ENCODE peak calls at places on chromosomes 6 and 20, in six cellular contexts. R, K, B, C, W and Y are unnamed samples.

GRCh38 chr6:2945069-2945452 is 26.3 kb downstream of the SERPINB6 start:
- DNase-seq in B (no peak), W (no peak), K (no peak), R (no peak), C (no peak), Y (no peak)

GRCh38 chr20:57735831-57736737 is 26.3 kb upstream of the PMEPA1 start:
- DNase-seq in C (no peak), W (no peak), B (no peak), K (no peak), R (no peak), Y (no peak)

GRCh38 chr6:115004982-115005381 is 662.2 kb upstream of the HS3ST5 start:
- DNase-seq in R (no peak), C (no peak), B (no peak), W (no peak), K (no peak), Y (no peak)

GRCh38 chr6:169288591-169288990 is 34.9 kb upstream of the THBS2 start:
- DNase-seq in R (peak), B (no peak), K (peak), C (no peak), W (no peak), Y (peak)

GRCh38 chr20:37249304-37249703 is 12.3 kb downstream of the GHRH start:
- DNase-seq in K (no peak), B (no peak), W (no peak), C (no peak), R (no peak), Y (no peak)

GRCh38 chr6:19214231-19214630 is 622.9 kb upstream of the ID4 start:
- DNase-seq in R (no peak), W (no peak), B (no peak), C (no peak), K (no peak), Y (no peak)

GRCh38 chr6:48048460-48049146 is 62.4 kb downstream of the PTCHD4 start:
- DNase-seq in C (no peak), R (no peak), W (no peak), K (peak), B (no peak), Y (no peak)

GRCh38 chr6:138107752-138108592 is 753 bp upstream of the PERP start:
- DNase-seq in K (no peak), C (peak), W (no peak), R (peak), B (peak), Y (no peak)

GRCh38 chr6:106823732-106824351 is 150.7 kb downstream of the CD24 start:
- DNase-seq in K (no peak), C (peak), R (no peak), B (no peak), W (no peak), Y (no peak)

GRCh38 chr6:109690373-109690739 is 646 bp downstream of the AK9 start:
- DNase-seq in C (peak), W (peak), R (peak), B (peak), K (no peak), Y (peak)

GRCh38 chr20:32777177-32777956 is 15.2 kb downstream of the DNMT3B start:
- DNase-seq in K (no peak), R (peak), B (no peak), W (no peak), C (peak), Y (no peak)

GRCh38 chr20:22379472-22379871 is 204.9 kb downstream of the FOXA2 start:
- DNase-seq in C (no peak), K (peak), B (no peak), R (no peak), W (no peak), Y (no peak)

DNA sequence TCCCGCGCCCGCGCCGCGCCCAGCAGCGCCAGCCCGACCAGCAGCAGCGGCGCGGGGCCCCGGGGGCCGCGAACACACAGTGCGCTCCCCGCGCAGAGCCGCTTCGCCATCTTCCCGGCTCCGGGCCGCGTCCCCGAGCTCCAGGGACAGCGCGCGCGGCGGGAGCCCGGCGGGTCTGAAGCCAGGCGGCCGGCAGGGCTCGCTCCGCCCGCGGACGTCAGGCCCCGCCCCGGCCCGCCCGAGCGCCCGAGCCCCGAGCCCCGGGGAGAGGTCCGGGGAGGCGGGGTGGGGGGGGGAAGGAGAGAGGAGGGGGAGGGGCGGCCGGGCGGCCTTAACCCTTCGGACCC is at the start of gene LAMA5:
- DNase-seq in W (no peak), C (peak), K (peak), R (peak), B (no peak), Y (peak)
- H3K4me3 ChIP-seq in W (peak), C (peak), K (peak), R (peak), B (peak), Y (peak)

DNA sequence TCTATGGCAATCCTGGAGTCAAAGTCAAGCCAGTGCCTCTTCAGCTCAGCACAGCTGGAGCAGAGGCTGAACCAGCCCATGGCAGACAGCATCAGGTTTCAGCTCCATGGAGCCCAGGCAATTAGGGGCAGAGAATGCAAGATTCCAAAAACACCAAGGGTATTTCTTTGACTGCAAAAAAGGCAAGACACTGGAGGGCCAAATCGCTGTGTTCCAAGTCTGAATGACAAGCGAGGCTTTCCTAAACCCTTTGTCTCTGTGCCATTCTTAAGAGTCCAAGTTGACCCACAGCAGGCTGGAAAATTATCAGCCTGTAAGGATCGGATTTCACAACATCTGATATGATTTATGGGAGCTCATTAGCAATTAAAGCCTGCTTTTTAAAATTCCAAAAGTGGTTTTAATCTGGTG is 49.7 kb upstream of the TGM3 start:
- DNase-seq in W (no peak), K (no peak), B (no peak), R (no peak), C (no peak), Y (no peak)
- H3K27ac ChIP-seq in W (no peak), K (no peak), B (no peak), R (no peak), C (no peak), Y (no peak)

DNA sequence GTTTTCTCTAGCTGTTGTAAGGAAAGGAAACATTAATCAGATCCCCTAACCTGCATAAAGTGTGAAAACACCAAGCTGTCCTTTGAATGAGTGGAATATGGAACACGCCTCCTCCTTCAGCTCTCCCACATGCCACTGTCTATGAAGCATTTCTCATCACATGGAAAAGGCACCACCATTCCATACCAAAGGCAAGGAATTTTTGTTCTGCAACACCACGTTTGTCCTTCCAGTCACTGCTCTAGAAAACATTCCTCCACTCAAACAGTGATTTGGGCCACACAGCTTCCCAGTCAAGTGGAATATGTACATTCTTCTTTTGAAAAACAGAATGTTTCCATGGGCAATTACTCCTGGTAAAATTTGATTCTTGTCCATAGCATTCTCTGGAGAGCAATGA is 120.1 kb downstream of the OPRM1 start:
- DNase-seq in B (no peak), W (no peak), C (no peak), R (no peak), K (no peak), Y (no peak)
- H3K4me3 ChIP-seq in B (no peak), W (no peak), C (no peak), R (no peak), K (no peak), Y (no peak)

GRCh38 chr6:165726290-165726875 is 63.3 kb upstream of the PDE10A start:
- DNase-seq in R (no peak), C (no peak), B (no peak), W (no peak), K (no peak), Y (no peak)
- H3K27ac ChIP-seq in R (no peak), C (no peak), B (no peak), W (no peak), K (no peak), Y (no peak)

DNA sequence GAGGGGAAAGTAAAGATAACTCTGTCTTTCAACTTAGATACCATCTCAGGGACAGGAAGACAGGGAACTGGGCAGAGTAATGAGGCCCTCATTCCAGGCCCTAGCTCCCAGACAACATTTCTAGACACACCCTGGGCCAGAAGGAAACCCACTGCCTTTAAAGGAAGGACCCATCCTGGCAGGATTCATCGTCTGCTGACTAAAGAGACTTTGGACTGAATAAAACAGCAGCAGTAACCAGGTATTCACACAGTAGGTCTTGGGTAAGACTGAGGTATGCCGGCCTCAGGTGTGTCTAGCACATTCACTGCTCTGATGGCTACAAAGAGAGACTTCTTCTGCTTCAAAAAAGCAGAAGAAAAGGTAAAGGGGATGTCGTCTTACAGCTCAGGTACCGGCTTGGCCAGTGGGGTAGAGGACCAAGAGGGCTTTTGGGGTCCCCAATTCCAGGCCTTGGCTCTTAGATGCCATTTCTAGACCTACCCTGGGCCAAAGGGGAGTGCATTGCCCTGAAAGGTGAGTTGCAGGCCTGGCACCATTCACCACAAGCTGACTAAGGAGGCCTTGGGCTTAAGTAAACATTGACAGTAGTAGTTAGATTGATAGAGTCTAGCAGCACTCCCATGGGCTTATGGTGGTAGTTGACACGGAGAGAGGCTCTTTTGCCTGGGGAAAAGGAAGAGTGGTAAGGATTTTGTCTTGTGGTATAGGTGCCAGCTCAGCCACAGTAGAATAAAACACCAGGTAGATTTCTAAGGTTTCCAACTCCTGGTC is 13.4 kb downstream of the SNX14 start:
- DNase-seq in R (no peak), W (no peak), C (peak), K (no peak), B (no peak), Y (no peak)
- H3K4me3 ChIP-seq in R (no peak), W (no peak), C (no peak), K (no peak), B (no peak), Y (no peak)

GRCh38 chr20:51188941-51189340 is 166.0 kb upstream of the KCNG1 start:
- DNase-seq in B (no peak), W (no peak), R (no peak), C (no peak), K (no peak), Y (no peak)

GRCh38 chr20:51193066-51193772 is 170.3 kb upstream of the KCNG1 start:
- DNase-seq in W (no peak), R (no peak), K (no peak), C (no peak), B (no peak), Y (no peak)

GRCh38 chr20:51187318-51187717 is 164.4 kb upstream of the KCNG1 start:
- DNase-seq in C (no peak), B (no peak), W (no peak), R (no peak), K (no peak), Y (no peak)

GRCh38 chr20:51189814-51190782 is 167.2 kb upstream of the KCNG1 start:
- DNase-seq in R (no peak), B (no peak), C (no peak), K (no peak), W (no peak), Y (no peak)

DNA sequence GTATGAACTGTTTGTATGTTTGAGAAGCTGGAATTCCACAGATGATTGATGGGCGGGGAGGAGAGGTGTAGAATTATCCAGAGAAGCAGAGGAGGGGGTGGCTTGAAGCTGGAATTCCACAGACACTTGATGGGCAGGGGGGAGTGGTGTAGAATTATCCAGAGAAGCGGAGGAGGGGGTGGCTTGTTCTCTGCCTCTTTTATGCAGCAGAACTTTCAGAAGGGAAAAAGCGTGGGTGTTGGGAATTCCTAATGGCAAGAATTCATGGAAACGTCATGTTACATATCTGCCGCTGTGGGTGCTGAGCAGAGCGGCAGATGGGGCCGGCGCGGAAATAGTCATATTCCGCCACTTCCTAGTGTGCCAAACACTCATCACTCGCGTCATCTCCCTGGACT is 167.9 kb upstream of the KCNG1 start:
- DNase-seq in R (no peak), C (no peak), W (no peak), K (peak), B (no peak), Y (no peak)
- H3K27ac ChIP-seq in R (no peak), C (no peak), W (no peak), K (peak), B (no peak), Y (no peak)

GRCh38 chr20:45341579-45341938 is 6.7 kb downstream of the SDC4 start:
- DNase-seq in W (no peak), K (no peak), C (peak), B (no peak), R (no peak), Y (no peak)
- H3K4me3 ChIP-seq in W (no peak), K (peak), C (no peak), B (no peak), R (peak), Y (peak)

GRCh38 chr6:124963416-124964083 is 1.3 kb downstream of the RNF217 start:
- DNase-seq in C (no peak), K (peak), B (no peak), R (peak), W (no peak), Y (no peak)
- H3K27ac ChIP-seq in C (peak), K (peak), B (peak), R (peak), W (no peak), Y (peak)

GRCh38 chr6:139882977-139883728 is 508.7 kb upstream of the CITED2 start:
- DNase-seq in R (no peak), B (no peak), W (no peak), K (peak), C (no peak), Y (no peak)
- H3K4me3 ChIP-seq in R (no peak), B (no peak), W (no peak), K (no peak), C (no peak), Y (no peak)